ENCODE peak calls at places on chromosomes 1 and 21, in nine cellular contexts. Z, A, I, P, Y, C, E, T and B are unnamed samples.

GRCh38 chr1:232625319-232625868 is 4.5 kb downstream of the SIPA1L2 start:
- DNase-seq in Z (no peak), A (no peak), T (no peak), C (no peak), P (no peak), Y (no peak), E (no peak), I (no peak), B (no peak)

GRCh38 chr1:67431156-67431765 is 1.1 kb upstream of the SERBP1 start:
- DNase-seq in Z (no peak), Y (no peak), T (no peak), P (no peak), C (no peak), A (no peak), E (no peak), I (no peak), B (no peak)

GRCh38 chr1:19074361-19074901 is 118.0 kb upstream of the IFFO2 start:
- DNase-seq in C (no peak), P (no peak), E (no peak), A (no peak), I (no peak), Y (no peak), Z (no peak), T (peak; percentile 23), B (no peak)

GRCh38 chr1:23810818-23811420 is 10.4 kb upstream of the GALE start:
- DNase-seq in P (peak; percentile 45), E (no peak), T (no peak), A (no peak), Y (no peak), C (peak; percentile 38), Z (no peak), I (no peak), B (no peak)

GRCh38 chr1:167477962-167478361 is 40.4 kb downstream of the CD247 start:
- DNase-seq in T (no peak), Z (no peak), P (no peak), A (no peak), I (no peak), E (no peak), C (no peak), Y (no peak), B (no peak)

GRCh38 chr1:8687053-8687452 is 130.4 kb downstream of the RERE start:
- DNase-seq in Y (no peak), T (no peak), I (no peak), E (no peak), P (no peak), C (no peak), A (no peak), Z (peak; percentile 65), B (no peak)

GRCh38 chr1:910881-911721 is 12.6 kb upstream of the SAMD11 start:
- DNase-seq in I (peak; percentile 91), P (no peak), Y (no peak), T (no peak), E (peak; percentile 51), C (no peak), Z (peak; percentile 48), A (peak; percentile 22), B (peak; percentile 43)

GRCh38 chr1:61226791-61227567 is 144.6 kb downstream of the NFIA start:
- DNase-seq in I (peak; percentile 69), E (no peak), P (no peak), T (no peak), A (no peak), Y (no peak), C (peak; percentile 95), Z (no peak), B (no peak)

GRCh38 chr21:34693192-34693810 is 24.5 kb downstream of the CLIC6 start:
- DNase-seq in P (peak; percentile 49), C (peak; percentile 55), A (no peak), E (no peak), T (peak; percentile 22), Z (peak; percentile 36), Y (no peak), I (peak; percentile 45), B (no peak)

GRCh38 chr1:168288311-168289052 is 7.8 kb downstream of the TBX19 start:
- DNase-seq in P (no peak), Z (no peak), E (no peak), A (no peak), Y (no peak), T (no peak), I (no peak), C (no peak), B (no peak)

GRCh38 chr1:3651011-3651938 is 1.0 kb upstream of the TP73 start:
- DNase-seq in E (peak; percentile 81), C (no peak), Z (peak; percentile 10), A (no peak), P (no peak), Y (no peak), I (no peak), T (no peak), B (no peak)

GRCh38 chr1:157983787-157984186 is 9.7 kb upstream of the KIRREL1 start:
- DNase-seq in T (no peak), A (no peak), Z (no peak), E (no peak), P (no peak), C (no peak), I (no peak), Y (no peak), B (no peak)

GRCh38 chr21:14991957-14992356 is 72.8 kb downstream of the NRIP1 start:
- DNase-seq in I (no peak), P (no peak), E (no peak), A (no peak), Z (no peak), T (no peak), C (no peak), Y (no peak), B (no peak)

GRCh38 chr1:59204001-59204400 is 92.9 kb upstream of the FGGY start:
- DNase-seq in P (peak; percentile 15), Z (peak; percentile 10), I (no peak), E (no peak), T (no peak), A (no peak), C (no peak), Y (no peak), B (peak; percentile 27)

GRCh38 chr1:186175588-186175987 is 199.5 kb downstream of the TPR start:
- DNase-seq in E (no peak), T (no peak), Y (no peak), Z (no peak), A (no peak), I (no peak), C (no peak), P (no peak), B (no peak)

GRCh38 chr1:199273837-199274379 is 635.1 kb downstream of the PTPRC start:
- DNase-seq in E (no peak), A (no peak), P (peak; percentile 33), Y (no peak), C (peak; percentile 97), T (no peak), I (no peak), Z (no peak), B (no peak)

GRCh38 chr1:241531195-241532172 is 694 bp upstream of the KMO start:
- DNase-seq in Z (no peak), E (no peak), A (no peak), Y (peak; percentile 28), I (no peak), P (no peak), C (peak; percentile 68), T (no peak), B (no peak)